ENCODE peak calls at places on chromosomes 11 and 22, in nine cellular contexts. One of them, this sample, is unnamed.

GRCh38 chr11:6693342-6694228 is 10.4 kb upstream of the MRPL17 start:
- DNase-seq in frontal cortex: no peak
- DNase-seq in amniotic epithelial cell: peak
- DNase-seq in amygdala: no peak
- DNase-seq in HFFc6: peak
- DNase-seq in stimulated activated CD8-positive, alpha-beta memory T cell treated with anti-CD3 and anti-CD28 coated beads, Interleukin-15, amount 100 ng/mL, for 4 hours: no peak
- DNase-seq in WTC11: no peak
- DNase-seq in 8988T: no peak
- DNase-seq in HT1080: peak
- DNase-seq in this sample: peak

GRCh38 chr11:15258433-15259350 is 144.0 kb downstream of the INSC start:
- DNase-seq in frontal cortex: no peak
- DNase-seq in amniotic epithelial cell: peak
- DNase-seq in amygdala: no peak
- DNase-seq in HFFc6: no peak
- DNase-seq in stimulated activated CD8-positive, alpha-beta memory T cell treated with anti-CD3 and anti-CD28 coated beads, Interleukin-15, amount 100 ng/mL, for 4 hours: no peak
- DNase-seq in WTC11: no peak
- DNase-seq in 8988T: no peak
- DNase-seq in HT1080: peak
- DNase-seq in this sample: no peak

GRCh38 chr11:60641940-60642339 is 57.5 kb upstream of the MS4A8 start:
- DNase-seq in frontal cortex: no peak
- DNase-seq in amniotic epithelial cell: no peak
- DNase-seq in amygdala: no peak
- DNase-seq in HFFc6: no peak
- DNase-seq in stimulated activated CD8-positive, alpha-beta memory T cell treated with anti-CD3 and anti-CD28 coated beads, Interleukin-15, amount 100 ng/mL, for 4 hours: no peak
- DNase-seq in WTC11: no peak
- DNase-seq in 8988T: no peak
- DNase-seq in HT1080: no peak
- DNase-seq in this sample: no peak

GRCh38 chr22:27386186-27386585 is 415.4 kb downstream of the MN1 start:
- DNase-seq in frontal cortex: no peak
- DNase-seq in amniotic epithelial cell: peak
- DNase-seq in amygdala: no peak
- DNase-seq in HFFc6: no peak
- DNase-seq in stimulated activated CD8-positive, alpha-beta memory T cell treated with anti-CD3 and anti-CD28 coated beads, Interleukin-15, amount 100 ng/mL, for 4 hours: no peak
- DNase-seq in WTC11: no peak
- DNase-seq in 8988T: no peak
- DNase-seq in HT1080: no peak
- DNase-seq in this sample: peak

GRCh38 chr22:37607010-37607911 is 1.4 kb upstream of the GGA1 start:
- DNase-seq in frontal cortex: peak
- DNase-seq in amniotic epithelial cell: peak
- DNase-seq in amygdala: peak
- DNase-seq in HFFc6: peak
- DNase-seq in stimulated activated CD8-positive, alpha-beta memory T cell treated with anti-CD3 and anti-CD28 coated beads, Interleukin-15, amount 100 ng/mL, for 4 hours: peak
- DNase-seq in WTC11: peak
- DNase-seq in 8988T: peak
- DNase-seq in HT1080: peak
- DNase-seq in this sample: peak

GRCh38 chr11:39367526-39367925 is 2091.9 kb downstream of the LRRC4C start:
- DNase-seq in frontal cortex: no peak
- DNase-seq in amniotic epithelial cell: peak
- DNase-seq in amygdala: no peak
- DNase-seq in HFFc6: no peak
- DNase-seq in stimulated activated CD8-positive, alpha-beta memory T cell treated with anti-CD3 and anti-CD28 coated beads, Interleukin-15, amount 100 ng/mL, for 4 hours: no peak
- DNase-seq in WTC11: no peak
- DNase-seq in 8988T: no peak
- DNase-seq in HT1080: no peak
- DNase-seq in this sample: peak

GRCh38 chr11:13761250-13761649 is 92.8 kb downstream of the FAR1 start:
- DNase-seq in frontal cortex: no peak
- DNase-seq in amniotic epithelial cell: peak
- DNase-seq in amygdala: no peak
- DNase-seq in HFFc6: peak
- DNase-seq in stimulated activated CD8-positive, alpha-beta memory T cell treated with anti-CD3 and anti-CD28 coated beads, Interleukin-15, amount 100 ng/mL, for 4 hours: no peak
- DNase-seq in WTC11: no peak
- DNase-seq in 8988T: no peak
- DNase-seq in HT1080: peak
- DNase-seq in this sample: peak

GRCh38 chr22:18066181-18066859 is 11.5 kb upstream of the PEX26 start:
- DNase-seq in frontal cortex: no peak
- DNase-seq in amniotic epithelial cell: no peak
- DNase-seq in amygdala: no peak
- DNase-seq in HFFc6: no peak
- DNase-seq in stimulated activated CD8-positive, alpha-beta memory T cell treated with anti-CD3 and anti-CD28 coated beads, Interleukin-15, amount 100 ng/mL, for 4 hours: no peak
- DNase-seq in WTC11: no peak
- DNase-seq in 8988T: no peak
- DNase-seq in HT1080: no peak
- DNase-seq in this sample: no peak

GRCh38 chr11:110897035-110897434 is 184.8 kb upstream of the ARHGAP20 start:
- DNase-seq in frontal cortex: no peak
- DNase-seq in amniotic epithelial cell: peak
- DNase-seq in amygdala: no peak
- DNase-seq in HFFc6: peak
- DNase-seq in stimulated activated CD8-positive, alpha-beta memory T cell treated with anti-CD3 and anti-CD28 coated beads, Interleukin-15, amount 100 ng/mL, for 4 hours: no peak
- DNase-seq in WTC11: no peak
- DNase-seq in 8988T: no peak
- DNase-seq in HT1080: no peak
- DNase-seq in this sample: peak

GRCh38 chr11:65444314-65445051 is 21.9 kb downstream of the NEAT1 start:
- DNase-seq in frontal cortex: no peak
- DNase-seq in amniotic epithelial cell: peak
- DNase-seq in amygdala: no peak
- DNase-seq in HFFc6: no peak
- DNase-seq in stimulated activated CD8-positive, alpha-beta memory T cell treated with anti-CD3 and anti-CD28 coated beads, Interleukin-15, amount 100 ng/mL, for 4 hours: no peak
- DNase-seq in WTC11: no peak
- DNase-seq in 8988T: no peak
- DNase-seq in HT1080: no peak
- DNase-seq in this sample: peak

This sample was measured in NCI-H226.